ENCODE peak calls at places on chromosome 19, in ten cellular contexts. One of them, this sample, is unnamed.

GRCh38 chr19:6032827-6033226 is 54.9 kb upstream of the RANBP3 start:
- DNase-seq in right lobe of liver: no peak
- DNase-seq in mesenchymal stem cell: no peak
- DNase-seq in psoas muscle: no peak
- DNase-seq in foreskin keratinocyte: no peak
- DNase-seq in effector memory CD4-positive, alpha-beta T cell: no peak
- DNase-seq in AG04450: no peak
- DNase-seq in CD4-positive, alpha-beta T cell: no peak
- DNase-seq in body of pancreas: no peak
- DNase-seq in lung: no peak
- DNase-seq in this sample: no peak

GRCh38 chr19:52070496-52070895 is 21.9 kb upstream of the ZNF432 start:
- DNase-seq in effector memory CD4-positive, alpha-beta T cell: no peak
- DNase-seq in body of pancreas: no peak
- DNase-seq in mesenchymal stem cell: no peak
- DNase-seq in AG04450: no peak
- DNase-seq in psoas muscle: no peak
- DNase-seq in foreskin keratinocyte: peak
- DNase-seq in right lobe of liver: no peak
- DNase-seq in lung: no peak
- DNase-seq in CD4-positive, alpha-beta T cell: no peak
- DNase-seq in this sample: no peak

GRCh38 chr19:22519152-22519551 is 97.0 kb upstream of the ZNF98 start:
- DNase-seq in mesenchymal stem cell: no peak
- DNase-seq in psoas muscle: no peak
- DNase-seq in AG04450: no peak
- DNase-seq in body of pancreas: no peak
- DNase-seq in effector memory CD4-positive, alpha-beta T cell: no peak
- DNase-seq in lung: no peak
- DNase-seq in foreskin keratinocyte: no peak
- DNase-seq in right lobe of liver: no peak
- DNase-seq in CD4-positive, alpha-beta T cell: no peak
- DNase-seq in this sample: no peak

GRCh38 chr19:17458970-17459369 is 1.8 kb downstream of the NXNL1 start:
- DNase-seq in effector memory CD4-positive, alpha-beta T cell: no peak
- DNase-seq in foreskin keratinocyte: no peak
- DNase-seq in AG04450: no peak
- DNase-seq in CD4-positive, alpha-beta T cell: no peak
- DNase-seq in body of pancreas: no peak
- DNase-seq in psoas muscle: no peak
- DNase-seq in mesenchymal stem cell: no peak
- DNase-seq in lung: no peak
- DNase-seq in right lobe of liver: no peak
- DNase-seq in this sample: no peak

GRCh38 chr19:6092329-6093286 is 17.7 kb downstream of the RFX2 start:
- DNase-seq in CD4-positive, alpha-beta T cell: no peak
- DNase-seq in right lobe of liver: peak
- DNase-seq in foreskin keratinocyte: peak
- DNase-seq in AG04450: no peak
- DNase-seq in psoas muscle: peak
- DNase-seq in mesenchymal stem cell: peak
- DNase-seq in effector memory CD4-positive, alpha-beta T cell: no peak
- DNase-seq in body of pancreas: peak
- DNase-seq in lung: peak
- DNase-seq in this sample: peak

GRCh38 chr19:12786950-12787349 is 4.3 kb upstream of the JUNB start:
- DNase-seq in foreskin keratinocyte: no peak
- DNase-seq in psoas muscle: no peak
- DNase-seq in body of pancreas: no peak
- DNase-seq in CD4-positive, alpha-beta T cell: no peak
- DNase-seq in AG04450: no peak
- DNase-seq in effector memory CD4-positive, alpha-beta T cell: no peak
- DNase-seq in lung: no peak
- DNase-seq in mesenchymal stem cell: no peak
- DNase-seq in right lobe of liver: peak
- DNase-seq in this sample: no peak

GRCh38 chr19:737591-738093 is 13.3 kb upstream of the MISP start:
- DNase-seq in effector memory CD4-positive, alpha-beta T cell: peak
- DNase-seq in mesenchymal stem cell: peak
- DNase-seq in AG04450: no peak
- DNase-seq in right lobe of liver: no peak
- DNase-seq in psoas muscle: peak
- DNase-seq in foreskin keratinocyte: no peak
- DNase-seq in lung: no peak
- DNase-seq in body of pancreas: peak
- DNase-seq in CD4-positive, alpha-beta T cell: peak
- DNase-seq in this sample: peak

GRCh38 chr19:41535029-41535622 is 40.8 kb upstream of the CEACAM21 start:
- DNase-seq in right lobe of liver: no peak
- DNase-seq in foreskin keratinocyte: no peak
- DNase-seq in body of pancreas: no peak
- DNase-seq in lung: no peak
- DNase-seq in AG04450: no peak
- DNase-seq in psoas muscle: no peak
- DNase-seq in mesenchymal stem cell: no peak
- DNase-seq in effector memory CD4-positive, alpha-beta T cell: no peak
- DNase-seq in CD4-positive, alpha-beta T cell: no peak
- DNase-seq in this sample: no peak

GRCh38 chr19:49119411-49120324 is at the start of gene PPFIA3:
- DNase-seq in AG04450: no peak
- DNase-seq in body of pancreas: peak
- DNase-seq in right lobe of liver: peak
- DNase-seq in psoas muscle: peak
- DNase-seq in foreskin keratinocyte: no peak
- DNase-seq in lung: no peak
- DNase-seq in effector memory CD4-positive, alpha-beta T cell: no peak
- DNase-seq in CD4-positive, alpha-beta T cell: no peak
- DNase-seq in mesenchymal stem cell: peak
- DNase-seq in this sample: peak

DNA sequence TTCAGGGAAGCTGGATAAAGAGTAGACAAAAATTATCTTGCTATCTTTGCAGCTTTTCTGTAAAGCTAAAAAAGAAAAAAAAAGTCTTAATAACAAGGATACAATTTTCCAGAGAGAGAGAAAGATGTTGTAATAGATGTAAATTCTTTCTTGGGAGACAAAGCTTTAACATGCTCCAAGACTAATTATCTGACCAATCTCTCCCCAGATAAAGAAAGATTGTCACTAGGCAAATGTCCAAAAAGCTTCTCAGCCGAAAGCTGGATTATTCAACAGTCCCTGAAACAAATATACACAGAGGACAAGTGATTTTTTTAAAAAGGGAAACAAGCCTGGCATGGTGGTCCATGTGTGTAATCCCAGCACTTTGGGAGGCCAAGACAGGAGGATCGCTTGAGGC is 19.3 kb downstream of the SYDE1 start:
- DNase-seq in lung: no peak
- DNase-seq in body of pancreas: no peak
- DNase-seq in right lobe of liver: no peak
- DNase-seq in CD4-positive, alpha-beta T cell: no peak
- DNase-seq in psoas muscle: no peak
- DNase-seq in mesenchymal stem cell: peak
- DNase-seq in AG04450: no peak
- DNase-seq in effector memory CD4-positive, alpha-beta T cell: no peak
- DNase-seq in foreskin keratinocyte: no peak
- DNase-seq in this sample: no peak
- H3K27ac ChIP-seq in lung: no peak
- H3K27ac ChIP-seq in body of pancreas: peak
- H3K27ac ChIP-seq in right lobe of liver: no peak
- H3K27ac ChIP-seq in CD4-positive, alpha-beta T cell: no peak
- H3K27ac ChIP-seq in psoas muscle: no peak
- H3K27ac ChIP-seq in mesenchymal stem cell: no peak
- H3K27ac ChIP-seq in AG04450: no peak
- H3K27ac ChIP-seq in effector memory CD4-positive, alpha-beta T cell: no peak
- H3K27ac ChIP-seq in foreskin keratinocyte: no peak
- H3K27ac ChIP-seq in this sample: no peak

DNA sequence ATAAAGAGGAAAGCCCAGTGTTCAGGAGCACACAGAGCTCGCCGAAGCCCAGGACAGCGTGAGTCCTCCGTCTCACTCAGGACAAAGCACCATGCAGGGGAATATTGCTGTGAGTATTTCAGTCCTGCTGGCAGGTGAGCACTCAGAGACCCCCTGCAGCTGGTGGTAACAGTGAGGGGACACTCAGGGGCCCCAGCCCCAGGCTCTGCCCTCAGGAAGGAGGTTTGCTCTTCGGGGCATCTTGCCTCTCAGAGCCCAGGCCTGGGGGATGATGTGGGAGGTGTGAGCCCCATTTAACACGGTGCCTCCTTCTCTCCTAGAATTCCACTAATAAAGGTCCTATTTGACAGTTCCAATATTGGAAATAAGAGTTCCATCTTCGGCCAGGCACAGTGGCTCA is 14.8 kb downstream of the LILRA1 start:
- DNase-seq in CD4-positive, alpha-beta T cell: no peak
- DNase-seq in mesenchymal stem cell: no peak
- DNase-seq in foreskin keratinocyte: no peak
- DNase-seq in right lobe of liver: no peak
- DNase-seq in body of pancreas: no peak
- DNase-seq in psoas muscle: no peak
- DNase-seq in effector memory CD4-positive, alpha-beta T cell: no peak
- DNase-seq in lung: no peak
- DNase-seq in AG04450: no peak
- DNase-seq in this sample: no peak
- H3K27ac ChIP-seq in CD4-positive, alpha-beta T cell: no peak
- H3K27ac ChIP-seq in mesenchymal stem cell: no peak
- H3K27ac ChIP-seq in foreskin keratinocyte: no peak
- H3K27ac ChIP-seq in right lobe of liver: no peak
- H3K27ac ChIP-seq in body of pancreas: no peak
- H3K27ac ChIP-seq in psoas muscle: no peak
- H3K27ac ChIP-seq in effector memory CD4-positive, alpha-beta T cell: no peak
- H3K27ac ChIP-seq in lung: no peak
- H3K27ac ChIP-seq in AG04450: no peak
- H3K27ac ChIP-seq in this sample: no peak

DNA sequence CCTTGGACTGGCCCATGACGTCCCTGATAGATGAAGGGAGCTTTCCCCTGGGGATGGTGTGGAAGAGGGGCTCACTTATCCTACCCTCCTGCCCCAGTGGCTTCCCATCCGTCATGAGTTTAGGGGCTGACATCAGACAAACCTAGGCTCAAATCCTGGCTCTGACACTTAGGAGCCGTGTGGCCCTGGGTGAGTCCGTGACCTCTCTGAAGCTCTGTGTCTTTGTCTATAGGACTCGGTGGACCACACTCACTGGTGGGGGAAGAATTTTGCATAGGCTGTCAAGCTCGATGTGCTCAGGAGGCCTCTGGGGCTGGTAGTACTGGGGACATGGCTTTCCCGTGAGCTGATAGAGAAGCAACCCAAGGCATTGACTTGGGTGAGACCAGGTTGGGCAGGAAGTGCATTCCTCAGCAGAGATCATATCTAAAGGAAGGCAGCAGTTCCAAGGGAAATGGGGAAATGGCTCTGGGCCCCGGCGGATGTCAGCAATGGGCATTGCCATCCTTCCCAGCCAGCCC is 17.4 kb upstream of the AP1M2 start:
- DNase-seq in body of pancreas: no peak
- DNase-seq in foreskin keratinocyte: no peak
- DNase-seq in lung: no peak
- DNase-seq in right lobe of liver: no peak
- DNase-seq in CD4-positive, alpha-beta T cell: no peak
- DNase-seq in AG04450: no peak
- DNase-seq in psoas muscle: no peak
- DNase-seq in mesenchymal stem cell: no peak
- DNase-seq in effector memory CD4-positive, alpha-beta T cell: no peak
- DNase-seq in this sample: no peak
- H3K27ac ChIP-seq in body of pancreas: peak
- H3K27ac ChIP-seq in foreskin keratinocyte: no peak
- H3K27ac ChIP-seq in lung: peak
- H3K27ac ChIP-seq in right lobe of liver: peak
- H3K27ac ChIP-seq in CD4-positive, alpha-beta T cell: peak
- H3K27ac ChIP-seq in AG04450: no peak
- H3K27ac ChIP-seq in psoas muscle: peak
- H3K27ac ChIP-seq in mesenchymal stem cell: no peak
- H3K27ac ChIP-seq in effector memory CD4-positive, alpha-beta T cell: peak
- H3K27ac ChIP-seq in this sample: peak

DNA sequence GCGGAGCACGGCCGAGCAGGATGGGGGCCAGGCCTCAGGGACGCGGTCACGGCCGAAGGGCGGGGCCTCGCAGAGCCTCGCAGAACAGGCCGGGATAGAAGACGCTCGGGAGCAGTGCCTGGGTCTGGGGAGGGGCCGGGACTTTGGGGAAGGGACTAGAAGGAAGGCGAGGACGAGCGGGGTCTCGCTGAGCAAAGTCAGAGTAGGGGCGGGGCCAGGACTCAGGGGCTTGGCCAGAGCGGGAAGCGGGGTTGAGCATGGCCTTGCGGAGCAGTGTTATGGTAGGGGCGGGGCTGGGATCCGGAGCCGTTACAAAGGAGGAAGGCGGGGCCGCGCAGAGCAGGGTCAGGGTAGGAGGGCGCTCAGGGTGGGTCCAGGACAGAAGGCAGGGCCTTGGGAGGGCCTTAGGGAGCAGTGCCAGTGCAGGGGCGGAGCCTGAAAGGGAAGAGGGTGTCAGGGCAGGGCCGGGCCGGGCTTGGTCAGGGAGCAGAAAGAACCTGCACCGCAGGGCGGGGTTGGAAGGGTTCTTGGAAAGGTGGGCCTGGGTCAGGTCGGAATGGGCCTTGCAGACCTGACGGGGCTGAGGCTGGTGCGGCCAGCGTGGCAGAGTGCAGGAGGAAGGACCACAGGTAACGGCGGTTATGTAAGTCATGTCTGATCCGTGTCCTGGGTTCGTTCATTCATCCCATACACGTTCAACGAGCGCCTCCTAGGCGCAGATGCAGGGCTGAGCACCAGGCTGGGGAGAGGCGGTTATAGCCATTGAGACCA is 535 bp upstream of the ATP8B3 start:
- DNase-seq in right lobe of liver: peak
- DNase-seq in AG04450: peak
- DNase-seq in body of pancreas: peak
- DNase-seq in psoas muscle: peak
- DNase-seq in CD4-positive, alpha-beta T cell: peak
- DNase-seq in effector memory CD4-positive, alpha-beta T cell: peak
- DNase-seq in foreskin keratinocyte: peak
- DNase-seq in lung: peak
- DNase-seq in mesenchymal stem cell: peak
- DNase-seq in this sample: peak
- H3K27ac ChIP-seq in right lobe of liver: peak
- H3K27ac ChIP-seq in AG04450: peak
- H3K27ac ChIP-seq in body of pancreas: peak
- H3K27ac ChIP-seq in psoas muscle: no peak
- H3K27ac ChIP-seq in CD4-positive, alpha-beta T cell: no peak
- H3K27ac ChIP-seq in effector memory CD4-positive, alpha-beta T cell: peak
- H3K27ac ChIP-seq in foreskin keratinocyte: no peak
- H3K27ac ChIP-seq in lung: no peak
- H3K27ac ChIP-seq in mesenchymal stem cell: peak
- H3K27ac ChIP-seq in this sample: peak

This sample was measured in substantia nigra.